ENCODE peak calls at places on chromosomes 6 and 20, in five cellular contexts. I is PC-9, B is bronchial epithelial cell, Y is upper lobe of right lung, D is colonic mucosa. C is an unnamed sample.

GRCh38 chr20:10249822-10250221 is 31.2 kb downstream of the SNAP25 start:
- DNase-seq in I (no peak), B (no peak), Y (no peak), D (no peak), C (no peak)

GRCh38 chr6:30163090-30163917 is at the start of gene TRIM15:
- DNase-seq in I (peak), B (peak), Y (no peak), D (peak), C (peak)

GRCh38 chr20:17849901-17850673 is 118.5 kb downstream of the SNX5 start:
- DNase-seq in I (peak), B (peak), Y (peak), D (no peak), C (peak)

GRCh38 chr6:49565855-49566254 is 15.4 kb downstream of the C6orf141 start:
- DNase-seq in I (no peak), B (peak), Y (no peak), D (no peak), C (peak)

GRCh38 chr6:150734235-150734634 is 131.3 kb upstream of the MTHFD1L start:
- DNase-seq in I (peak), B (peak), Y (no peak), D (no peak), C (no peak)

GRCh38 chr20:5844063-5844681 is 94.0 kb downstream of the SHLD1 start:
- DNase-seq in I (peak), B (peak), Y (no peak), D (no peak), C (no peak)

GRCh38 chr20:4861961-4862360 is 139.3 kb downstream of the SLC23A2 start:
- DNase-seq in I (no peak), B (no peak), Y (no peak), D (no peak), C (no peak)

GRCh38 chr6:49423817-49424216 is 39.2 kb downstream of the MMUT start:
- DNase-seq in I (no peak), B (peak), Y (no peak), D (no peak), C (no peak)

GRCh38 chr6:47019941-47020340 is 22.2 kb downstream of the ADGRF1 start:
- DNase-seq in I (no peak), B (no peak), Y (no peak), D (no peak), C (no peak)

GRCh38 chr20:19633985-19634384 is 124.1 kb upstream of the RIN2 start:
- DNase-seq in I (no peak), B (no peak), Y (no peak), D (no peak), C (no peak)

GRCh38 chr20:5859611-5860010 is 90.7 kb downstream of the TRMT6 start:
- DNase-seq in I (no peak), B (no peak), Y (no peak), D (no peak), C (no peak)

GRCh38 chr6:90295854-90296345 is 743 bp downstream of the BACH2 start:
- DNase-seq in I (no peak), B (peak), Y (peak), D (peak), C (peak)
- TF ChIP-seq CTCF in I (no peak), B (peak), Y (no peak), D (no peak), C (no peak)

DNA sequence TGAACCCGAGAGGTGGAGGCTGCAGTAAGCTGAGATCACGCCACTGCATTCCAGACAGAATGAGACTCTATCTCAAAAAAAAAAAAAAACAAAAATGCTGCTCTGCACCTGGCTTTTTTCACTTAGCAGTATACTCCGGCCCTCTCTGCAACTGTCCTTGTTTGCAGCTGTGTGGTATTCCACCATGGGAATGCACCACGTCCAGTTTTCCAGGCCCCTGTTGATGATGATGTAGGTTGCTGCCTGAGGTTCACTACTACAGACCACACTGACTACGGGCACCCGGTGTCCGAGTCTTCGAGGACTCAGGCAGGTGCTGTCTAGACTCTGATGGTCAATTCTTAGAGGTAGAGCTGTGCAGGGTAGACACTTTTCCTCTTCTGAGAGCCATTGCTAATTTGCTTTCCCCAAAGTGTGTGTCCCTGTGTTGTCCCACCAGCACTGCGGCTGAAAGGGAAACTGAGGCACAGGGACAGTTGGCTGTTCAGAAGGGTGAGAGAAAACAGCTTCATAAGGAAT is 56.5 kb downstream of the UBE2V1 start:
- DNase-seq in I (no peak), B (no peak), Y (no peak), D (no peak), C (no peak)
- TF ChIP-seq CTCF in I (no peak), B (no peak), Y (no peak), D (no peak), C (no peak)

DNA sequence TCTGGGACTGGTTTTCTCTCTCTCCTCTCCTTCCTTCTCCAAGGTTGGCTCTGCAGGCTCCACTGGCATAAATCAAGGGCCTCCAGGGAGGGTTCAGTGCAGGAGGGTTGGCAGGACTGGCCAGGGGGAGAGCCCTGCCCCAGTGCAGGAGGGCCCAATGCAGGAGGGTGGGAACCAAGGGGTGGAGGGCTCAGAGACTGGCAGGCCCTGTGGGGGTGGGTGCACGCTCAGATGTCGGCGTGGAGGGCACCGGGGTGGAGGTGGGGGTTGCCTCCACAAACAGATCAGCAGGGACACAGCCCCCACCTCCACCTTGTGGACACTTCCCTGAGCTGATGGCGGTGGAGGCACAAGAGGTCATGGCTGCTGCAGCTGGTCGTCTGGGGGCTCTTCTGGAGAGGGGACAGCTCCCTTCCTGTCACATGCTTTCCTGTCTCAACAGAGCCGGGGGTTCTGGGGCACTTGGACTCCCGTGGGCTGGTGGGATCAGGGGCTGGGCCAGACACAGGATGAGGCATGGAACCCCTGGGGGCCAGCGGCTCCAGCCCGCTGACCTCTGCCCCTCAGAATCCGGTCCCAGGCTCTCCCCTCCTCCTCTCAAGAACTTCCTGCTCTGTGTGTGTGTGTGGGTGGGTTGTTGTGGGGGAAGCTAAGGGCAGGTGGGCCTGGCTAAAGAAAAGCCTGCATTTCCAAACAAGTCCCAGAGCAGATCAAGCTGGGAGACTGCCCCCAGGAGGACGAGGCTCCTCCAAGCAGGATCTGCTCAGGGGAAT is 2.7 kb upstream of the ABHD16B start:
- DNase-seq in I (no peak), B (no peak), Y (no peak), D (peak), C (no peak)
- TF ChIP-seq CTCF in I (no peak), B (peak), Y (peak), D (no peak), C (no peak)

GRCh38 chr6:68473433-68474210 is 161.5 kb upstream of the ADGRB3 start:
- DNase-seq in I (no peak), B (no peak), Y (no peak), D (no peak), C (no peak)

GRCh38 chr6:68468244-68468884 is 166.7 kb upstream of the ADGRB3 start:
- DNase-seq in I (no peak), B (peak), Y (no peak), D (no peak), C (no peak)
- TF ChIP-seq CTCF in I (peak), B (no peak), Y (peak), D (no peak), C (no peak)

GRCh38 chr6:10420546-10421507 is 6.0 kb upstream of the TFAP2A start:
- DNase-seq in I (no peak), B (no peak), Y (no peak), D (no peak), C (peak)
- TF ChIP-seq CTCF in I (no peak), B (no peak), Y (no peak), D (no peak), C (no peak)

GRCh38 chr6:81752084-81752968 is at the start of gene TENT5A:
- DNase-seq in I (peak), B (peak), Y (peak), D (peak), C (peak)
- TF ChIP-seq CTCF in I (no peak), B (peak), Y (no peak), D (no peak), C (no peak)

C was measured in Calu3.